ENCODE peak calls at places on chromosomes 4 and X, in seven cellular contexts. F, G, N, P, I, A and E are unnamed samples.

GRCh38 chr4:180664766-180665368 is 1578.3 kb upstream of the TENM3 start:
- DNase-seq in F (peak), G (peak), N (peak), P (peak), I (peak), A (peak), E (peak)

GRCh38 chr4:128241425-128241913 is 46.1 kb downstream of the PGRMC2 start:
- DNase-seq in F (peak), G (peak), N (no peak), P (peak), I (no peak), A (no peak), E (peak)

GRCh38 chr4:47415719-47416118 is 47.8 kb downstream of the COMMD8 start:
- DNase-seq in F (no peak), G (no peak), N (no peak), P (no peak), I (no peak), A (no peak), E (no peak)

GRCh38 chrX:16586371-16587112 is 63.4 kb upstream of the S100G start:
- DNase-seq in F (no peak), G (no peak), N (no peak), P (no peak), I (no peak), A (no peak), E (no peak)

GRCh38 chr4:27318740-27319139 is 458.1 kb downstream of the STIM2 start:
- DNase-seq in F (peak), G (peak), N (peak), P (peak), I (peak), A (peak), E (peak)

GRCh38 chr4:40651280-40651679 is 21.6 kb upstream of the RBM47 start:
- DNase-seq in F (no peak), G (no peak), N (no peak), P (no peak), I (no peak), A (no peak), E (no peak)

GRCh38 chr4:185113340-185113739 is 29.7 kb upstream of the SLC25A4 start:
- DNase-seq in F (no peak), G (no peak), N (no peak), P (no peak), I (no peak), A (no peak), E (no peak)

GRCh38 chr4:78520808-78521226 is 30.8 kb upstream of the ANXA3 start:
- DNase-seq in F (no peak), G (no peak), N (no peak), P (no peak), I (no peak), A (no peak), E (no peak)

GRCh38 chr4:185018834-185019450 is 652 bp downstream of the HELT start:
- DNase-seq in F (no peak), G (no peak), N (no peak), P (peak), I (no peak), A (no peak), E (no peak)

GRCh38 chr4:52833941-52834525 is 28.1 kb upstream of the RASL11B start:
- DNase-seq in F (no peak), G (no peak), N (no peak), P (no peak), I (no peak), A (no peak), E (peak)

GRCh38 chr4:107757860-107758476 is 37.9 kb upstream of the PAPSS1 start:
- DNase-seq in F (no peak), G (peak), N (no peak), P (peak), I (no peak), A (no peak), E (peak)

GRCh38 chr4:153788419-153789276 is at the start of gene SFRP2:
- DNase-seq in F (peak), G (no peak), N (no peak), P (peak), I (no peak), A (no peak), E (no peak)

GRCh38 chrX:109714340-109714958 is 18.6 kb downstream of the ACSL4 start:
- DNase-seq in F (no peak), G (no peak), N (no peak), P (no peak), I (peak), A (no peak), E (no peak)

GRCh38 chr4:122576261-122577188 is 44.3 kb downstream of the IL21 start:
- DNase-seq in F (no peak), G (peak), N (no peak), P (peak), I (peak), A (peak), E (no peak)

GRCh38 chrX:99172958-99173357 is 1237.1 kb downstream of the PCDH19 start:
- DNase-seq in F (no peak), G (no peak), N (no peak), P (no peak), I (no peak), A (no peak), E (peak)

GRCh38 chr4:39648213-39648612 is 9.5 kb upstream of the SMIM14 start:
- DNase-seq in F (no peak), G (peak), N (no peak), P (no peak), I (no peak), A (no peak), E (no peak)

GRCh38 chr4:3871881-3872833 is 106.0 kb downstream of the ADRA2C start:
- DNase-seq in F (no peak), G (no peak), N (no peak), P (no peak), I (no peak), A (no peak), E (no peak)

GRCh38 chr4:26746742-26747351 is 113.8 kb upstream of the STIM2 start:
- DNase-seq in F (no peak), G (no peak), N (peak), P (no peak), I (no peak), A (no peak), E (no peak)

DNA sequence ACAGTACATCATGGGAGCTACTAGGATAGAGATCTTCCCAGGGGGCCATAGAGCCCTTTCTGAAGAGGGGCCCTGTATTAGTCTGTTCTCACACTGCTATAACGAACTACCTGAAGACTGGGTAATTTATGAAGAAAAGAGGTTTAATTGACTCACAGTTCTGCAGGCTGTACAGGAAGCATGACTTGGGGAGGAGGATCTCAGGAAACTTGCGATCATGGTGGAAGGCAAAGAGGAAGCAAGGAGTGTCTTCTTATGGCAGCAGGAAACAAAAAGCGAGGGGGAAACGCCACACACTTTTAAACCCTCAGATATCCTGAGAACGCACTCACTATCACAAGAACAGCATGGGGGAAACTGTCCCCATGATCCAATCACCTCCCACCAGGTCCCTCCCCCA is 4.2 kb upstream of the SLC9A6 start:
- DNase-seq in F (no peak), G (no peak), N (no peak), P (no peak), I (no peak), A (no peak), E (no peak)
- TF ChIP-seq JUND in F (no peak), G (no peak), N (no peak), P (no peak), I (no peak), A (no peak), E (no peak)

GRCh38 chr4:147578611-147579010 is 38.6 kb upstream of the TMEM184C start:
- DNase-seq in F (no peak), G (no peak), N (no peak), P (no peak), I (no peak), A (no peak), E (no peak)

GRCh38 chr4:147578057-147578476 is 39.1 kb upstream of the TMEM184C start:
- DNase-seq in F (no peak), G (peak), N (no peak), P (peak), I (peak), A (no peak), E (no peak)

GRCh38 chr4:147580396-147580795 is 36.8 kb upstream of the TMEM184C start:
- DNase-seq in F (no peak), G (no peak), N (no peak), P (no peak), I (no peak), A (no peak), E (no peak)

GRCh38 chr4:147571021-147571770 is 46.0 kb upstream of the TMEM184C start:
- DNase-seq in F (no peak), G (no peak), N (no peak), P (no peak), I (no peak), A (no peak), E (no peak)

GRCh38 chr4:147576084-147576483 is 41.1 kb upstream of the TMEM184C start:
- DNase-seq in F (no peak), G (no peak), N (no peak), P (no peak), I (no peak), A (no peak), E (no peak)
- TF ChIP-seq JUND in F (no peak), G (no peak), N (no peak), P (no peak), I (no peak), A (no peak), E (no peak)

DNA sequence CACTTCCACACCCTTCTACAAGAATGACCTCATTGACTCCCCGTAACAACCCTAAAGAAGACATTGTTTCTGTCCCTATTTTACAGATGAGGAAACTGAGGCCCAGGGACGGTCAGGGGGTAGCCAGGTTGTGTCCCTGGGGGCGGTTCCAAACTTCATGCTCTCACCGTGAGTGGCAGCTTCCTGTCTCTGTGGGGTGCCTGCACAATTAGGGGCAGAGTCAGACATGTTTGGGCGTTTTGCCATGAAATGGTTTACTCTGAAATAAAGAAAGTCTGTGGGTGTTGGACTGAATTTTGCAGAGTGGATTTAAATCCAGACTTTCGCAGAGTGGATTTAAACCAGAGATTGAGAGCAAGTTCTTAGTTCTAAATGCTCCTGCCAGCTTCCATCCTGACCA is 44.3 kb upstream of the TBL1X start:
- DNase-seq in F (no peak), G (no peak), N (no peak), P (no peak), I (no peak), A (no peak), E (no peak)
- TF ChIP-seq JUND in F (no peak), G (no peak), N (no peak), P (no peak), I (no peak), A (no peak), E (no peak)

GRCh38 chr4:73753215-73753614 is 12.8 kb downstream of the CXCL8 start:
- DNase-seq in F (no peak), G (no peak), N (no peak), P (no peak), I (no peak), A (no peak), E (no peak)
- TF ChIP-seq JUND in F (no peak), G (no peak), N (no peak), P (no peak), I (no peak), A (no peak), E (no peak)

GRCh38 chr4:86872135-86872534 is 20.1 kb downstream of the C4orf36 start:
- DNase-seq in F (no peak), G (no peak), N (no peak), P (no peak), I (no peak), A (no peak), E (no peak)
- TF ChIP-seq JUND in F (no peak), G (no peak), N (no peak), P (no peak), I (no peak), A (no peak), E (no peak)

GRCh38 chrX:11666180-11666579 is 460 bp upstream of the ARHGAP6 start:
- DNase-seq in F (no peak), G (no peak), N (no peak), P (peak), I (no peak), A (no peak), E (no peak)
- TF ChIP-seq JUND in F (no peak), G (no peak), N (no peak), P (no peak), I (no peak), A (no peak), E (no peak)